ENCODE peak calls at places on chromosomes 1 and 21, in nine cellular contexts. S is transverse colon, B is stomach, A is sigmoid colon, Z is GM12878, Y is suprapubic skin, Q is K562, C is H1, J is HepG2. M is an unnamed sample.

GRCh38 chr1:10891081-10891480 is 94.6 kb upstream of the CASZ1 start:
- DNase-seq in S (no peak), B (no peak), A (no peak), Z (no peak), Y (no peak), Q (no peak), C (no peak), J (no peak), M (no peak)

GRCh38 chr21:45747233-45747766 is 103.8 kb downstream of the PCBP3 start:
- DNase-seq in S (no peak), B (no peak), A (no peak), Z (no peak), Y (no peak), Q (no peak), C (peak; percentile 46), J (no peak), M (peak; percentile 78)

GRCh38 chr1:160494620-160495019 is 28.4 kb downstream of the SLAMF6 start:
- DNase-seq in S (no peak), B (peak; percentile 28), A (no peak), Z (no peak), Y (no peak), Q (peak; percentile 42), C (peak; percentile 53), J (peak; percentile 20), M (no peak)

GRCh38 chr1:175390081-175390481 is 197.5 kb upstream of the KIAA0040 start:
- DNase-seq in S (no peak), B (no peak), A (no peak), Z (peak; percentile 21), Y (no peak), Q (no peak), C (no peak), J (no peak), M (no peak)

GRCh38 chr1:184888505-184888904 is 85.8 kb downstream of the NIBAN1 start:
- DNase-seq in S (no peak), B (no peak), A (no peak), Z (no peak), Y (no peak), Q (no peak), C (no peak), J (no peak), M (no peak)

GRCh38 chr1:218636548-218636947 is 291.4 kb downstream of the TGFB2 start:
- DNase-seq in S (no peak), B (no peak), A (no peak), Z (no peak), Y (no peak), Q (no peak), C (no peak), J (no peak), M (no peak)

GRCh38 chr1:109273570-109274288 is 9.2 kb downstream of the PSRC1 start:
- DNase-seq in S (no peak), B (no peak), A (no peak), Z (no peak), Y (peak; percentile 65), Q (no peak), C (no peak), J (no peak), M (no peak)

GRCh38 chr1:183702087-183702812 is 49.1 kb upstream of the APOBEC4 start:
- DNase-seq in S (no peak), B (no peak), A (no peak), Z (no peak), Y (no peak), Q (no peak), C (no peak), J (no peak), M (no peak)

DNA sequence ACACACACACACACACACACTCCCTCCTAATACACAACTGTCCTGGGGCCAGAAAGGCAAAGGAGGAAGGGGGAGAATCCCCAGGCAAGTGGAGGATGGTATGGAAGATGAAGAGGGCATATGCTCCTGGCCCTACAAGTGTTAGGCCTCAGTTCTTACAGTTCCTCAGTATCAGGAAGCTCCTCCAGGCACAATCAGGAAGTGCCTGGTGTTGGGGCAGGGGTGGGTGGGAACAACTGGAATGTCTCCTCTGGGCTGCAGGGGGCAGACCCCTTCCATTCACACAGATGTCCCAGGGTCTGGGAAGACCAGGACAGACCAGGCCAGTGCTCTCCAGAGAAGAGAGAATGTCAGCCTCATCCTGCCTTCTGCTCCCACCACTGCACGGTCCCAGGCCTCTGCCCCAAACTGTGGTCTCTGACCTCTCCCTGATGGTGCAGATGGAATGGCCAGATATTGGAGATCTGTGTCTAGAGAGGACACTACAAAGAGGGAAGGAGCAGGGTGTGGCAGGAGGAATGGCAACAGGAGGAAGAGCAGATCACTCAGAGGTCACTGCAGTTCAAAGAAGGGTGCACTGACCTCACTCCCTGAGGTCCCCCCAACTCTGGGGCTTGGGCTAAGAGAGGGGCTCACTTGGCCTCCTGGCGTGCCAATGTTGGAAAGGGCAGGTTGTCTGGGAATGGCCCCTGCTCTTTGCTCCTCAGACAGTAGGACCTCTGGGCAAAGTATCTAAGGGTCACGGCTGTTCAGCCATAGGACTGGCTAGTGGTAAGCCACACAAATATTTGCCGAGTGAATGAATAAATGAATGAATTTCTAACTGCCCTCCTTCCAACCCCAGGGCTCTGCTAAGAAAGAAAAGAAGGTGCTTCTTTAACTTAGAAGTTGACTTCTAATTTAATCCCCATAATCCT is 2.5 kb upstream of the DENND2D start:
- DNase-seq in S (no peak), B (no peak), A (no peak), Z (no peak), Y (no peak), Q (no peak), C (no peak), J (peak; percentile 35), M (peak; percentile 83)
- TF ChIP-seq POLR2A in S (no peak), B (no peak), A (no peak), Z (peak; percentile 65), Y (no peak), Q (no peak), C (no peak), J (no peak), M (no peak)

GRCh38 chr1:210489491-210489890 is 160.8 kb downstream of the HHAT start:
- DNase-seq in S (no peak), B (no peak), A (no peak), Z (no peak), Y (no peak), Q (no peak), C (no peak), J (no peak), M (no peak)
- TF ChIP-seq EP300 in S (no peak), B (no peak), A (no peak), Z (no peak), Y (no peak), Q (no peak), C (no peak), J (no peak), M (no peak)

DNA sequence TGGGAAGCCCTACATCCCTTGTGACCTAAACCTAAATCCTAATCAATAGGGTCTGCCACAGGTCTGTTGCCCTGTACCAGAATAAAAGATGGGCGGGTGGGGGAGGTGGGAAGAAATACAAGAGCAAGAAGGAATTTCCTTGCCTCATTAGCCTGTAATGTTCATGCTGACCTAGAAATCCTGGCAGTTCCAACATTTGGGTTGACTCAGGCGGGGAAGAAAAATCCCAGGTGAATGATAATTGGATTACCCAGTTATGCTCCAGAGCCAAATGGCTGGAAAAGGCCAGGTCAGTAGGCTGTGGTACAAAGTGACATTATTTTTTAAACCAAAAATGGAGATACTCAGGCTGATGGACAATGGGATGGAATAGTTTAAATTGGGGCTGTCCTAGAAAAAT is 27.3 kb upstream of the A3GALT2 start:
- DNase-seq in S (no peak), B (no peak), A (peak; percentile 66), Z (no peak), Y (no peak), Q (peak; percentile 9), C (no peak), J (no peak), M (no peak)
- TF ChIP-seq POLR2AphosphoS5 in S (no peak), B (no peak), A (peak; percentile 3), Z (no peak), Y (no peak), Q (no peak), C (no peak), J (no peak), M (no peak)

GRCh38 chr1:30751830-30752650 is 5.5 kb downstream of the LAPTM5 start:
- DNase-seq in S (no peak), B (no peak), A (no peak), Z (no peak), Y (no peak), Q (no peak), C (no peak), J (no peak), M (no peak)

GRCh38 chr1:30754684-30755171 is 2.8 kb downstream of the LAPTM5 start:
- DNase-seq in S (no peak), B (no peak), A (no peak), Z (peak; percentile 95), Y (no peak), Q (no peak), C (no peak), J (no peak), M (no peak)

GRCh38 chr1:30752651-30752908 is 5.0 kb downstream of the LAPTM5 start:
- DNase-seq in S (no peak), B (no peak), A (no peak), Z (no peak), Y (no peak), Q (no peak), C (no peak), J (no peak), M (no peak)

GRCh38 chr1:30755334-30755733 is 2.2 kb downstream of the LAPTM5 start:
- DNase-seq in S (no peak), B (no peak), A (no peak), Z (no peak), Y (no peak), Q (no peak), C (no peak), J (no peak), M (no peak)

DNA sequence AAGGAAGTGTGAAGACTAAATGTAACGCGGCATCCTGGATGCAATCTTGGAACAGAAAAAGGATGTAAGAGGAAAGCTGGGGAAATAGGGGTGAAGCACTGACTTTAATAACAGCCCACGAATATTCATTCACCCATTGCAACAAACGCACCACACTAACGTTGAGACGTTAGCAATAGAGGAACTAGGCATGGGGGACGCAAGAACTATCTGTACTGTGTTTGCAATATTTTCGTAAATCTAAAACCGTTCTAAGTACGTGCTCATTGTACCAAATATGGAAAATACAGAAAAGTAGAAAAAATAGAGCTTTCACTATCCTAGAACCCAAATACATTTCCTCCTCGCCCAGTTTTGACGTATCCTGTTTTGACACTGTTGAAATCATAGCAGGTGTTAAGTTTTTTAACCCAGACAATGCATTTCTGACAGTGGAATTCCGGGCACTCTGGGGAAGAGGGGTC is 3.9 kb downstream of the LAPTM5 start:
- DNase-seq in S (no peak), B (no peak), A (no peak), Z (no peak), Y (no peak), Q (no peak), C (no peak), J (no peak), M (no peak)
- TF ChIP-seq POLR2A in S (peak; percentile 28), B (no peak), A (no peak), Z (peak; percentile 55), Y (no peak), Q (no peak), C (no peak), J (no peak), M (no peak)

DNA sequence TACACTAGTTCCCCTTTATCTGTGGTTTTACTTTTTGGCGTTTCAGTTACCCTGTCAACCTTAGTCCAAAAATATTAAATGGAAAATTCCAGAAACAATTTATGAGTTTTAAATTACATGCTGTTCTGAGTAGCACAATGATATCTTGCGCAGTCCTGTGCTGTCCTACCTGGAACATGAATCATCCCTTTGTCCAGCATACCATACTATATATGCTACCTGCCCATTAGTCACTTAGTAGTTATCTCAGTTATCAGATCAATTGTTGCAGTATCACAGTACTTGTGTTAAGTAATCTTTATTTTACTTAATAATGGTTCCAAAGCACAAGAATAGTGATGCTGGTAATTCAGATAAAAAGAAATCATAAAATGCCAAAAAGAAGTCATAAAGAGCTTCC is 52.7 kb downstream of the AGBL4 start:
- DNase-seq in S (no peak), B (no peak), A (no peak), Z (no peak), Y (no peak), Q (no peak), C (no peak), J (no peak), M (no peak)
- TF ChIP-seq EP300 in S (no peak), B (no peak), A (no peak), Z (no peak), Y (no peak), Q (no peak), C (no peak), J (no peak), M (no peak)

M was measured in esophagus muscularis mucosa.